ENCODE peak calls at places on chromosomes 11 and 22, in five cellular contexts. O is sigmoid colon, Y is IMR-90, M is A549, J is HCT116. I is an unnamed sample.

GRCh38 chr11:37343279-37343678 is 745.2 kb upstream of the RAG2 start:
- DNase-seq in M (no peak), J (no peak), Y (no peak), O (no peak), I (no peak)

GRCh38 chr11:128848815-128849455 is 18.2 kb downstream of the KCNJ1 start:
- DNase-seq in O (no peak), M (peak; percentile 29), Y (peak; percentile 12), J (peak; percentile 49), I (no peak)

GRCh38 chr22:30667092-30667485 is 586 bp downstream of the DUSP18 start:
- DNase-seq in M (no peak), Y (no peak), J (peak; percentile 3), O (no peak), I (no peak)

GRCh38 chr11:96082002-96082899 is 158.3 kb upstream of the MTMR2 start:
- DNase-seq in Y (no peak), J (no peak), O (no peak), M (no peak), I (no peak)

GRCh38 chr11:66317322-66317765 is 500 bp upstream of the CD248 start:
- DNase-seq in O (peak; percentile 85), Y (peak; percentile 68), M (no peak), J (no peak), I (no peak)

GRCh38 chr11:4044971-4045646 is 49.5 kb upstream of the RRM1 start:
- DNase-seq in J (no peak), M (no peak), Y (no peak), O (no peak), I (no peak)

GRCh38 chr11:36452231-36452630 is 57.8 kb downstream of the TRAF6 start:
- DNase-seq in M (no peak), J (no peak), Y (peak; percentile 32), O (no peak), I (no peak)

GRCh38 chr11:36360833-36361232 is 64.7 kb downstream of the PRR5L start:
- DNase-seq in Y (no peak), J (no peak), O (no peak), M (no peak), I (no peak)

GRCh38 chr11:126465573-126466287 is 110.2 kb downstream of the ST3GAL4 start:
- DNase-seq in Y (no peak), M (no peak), O (no peak), J (no peak), I (no peak)

GRCh38 chr11:75265851-75266531 is 25.4 kb downstream of the TPBGL start:
- DNase-seq in M (no peak), O (peak; percentile 67), J (no peak), Y (peak; percentile 19), I (no peak)

GRCh38 chr11:107860688-107861087 is 2.1 kb upstream of the SLC35F2 start:
- DNase-seq in O (peak; percentile 8), M (no peak), J (no peak), Y (no peak), I (no peak)

GRCh38 chr22:45764051-45764450 is 92.4 kb downstream of the ATXN10 start:
- DNase-seq in J (no peak), M (no peak), O (no peak), Y (no peak), I (no peak)

GRCh38 chr11:69300124-69301032 is 6.4 kb downstream of the MYEOV start:
- DNase-seq in J (no peak), Y (peak; percentile 61), O (no peak), M (no peak), I (no peak)

GRCh38 chr11:60927600-60927999 is 3.3 kb downstream of the TMEM132A start:
- DNase-seq in O (no peak), J (no peak), Y (no peak), M (no peak), I (no peak)

GRCh38 chr11:116618461-116618860 is 154.3 kb downstream of the BUD13 start:
- DNase-seq in M (no peak), Y (no peak), O (no peak), J (no peak), I (no peak)

DNA sequence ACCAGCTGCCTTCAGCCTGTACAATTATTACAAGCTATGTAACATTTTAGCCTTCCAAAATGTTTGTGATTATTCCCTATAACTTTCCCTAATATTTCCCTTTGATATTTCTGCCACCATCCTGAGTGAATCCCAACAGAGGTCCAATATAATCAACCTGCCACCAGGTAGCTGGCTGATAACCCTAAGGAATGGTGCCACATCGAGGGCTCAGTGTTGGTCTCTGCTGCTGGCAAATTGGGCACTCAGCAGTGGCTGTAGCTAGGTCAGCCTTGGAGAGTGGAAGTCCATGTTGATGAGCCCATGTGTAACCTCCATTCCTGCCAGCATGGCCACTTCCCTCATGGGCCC is 121.2 kb downstream of the ZNF280B start:
- DNase-seq in J (no peak), Y (no peak), O (no peak), M (no peak), I (no peak)
- H3K4me1 ChIP-seq in J (no peaks in the 10 kb centered on the region), Y (no peaks in the 10 kb centered on the region), O (no peaks in the 10 kb centered on the region), M (no peaks in the 10 kb centered on the region), I (peaks cover 13% of the 10 kb centered on the region)

DNA sequence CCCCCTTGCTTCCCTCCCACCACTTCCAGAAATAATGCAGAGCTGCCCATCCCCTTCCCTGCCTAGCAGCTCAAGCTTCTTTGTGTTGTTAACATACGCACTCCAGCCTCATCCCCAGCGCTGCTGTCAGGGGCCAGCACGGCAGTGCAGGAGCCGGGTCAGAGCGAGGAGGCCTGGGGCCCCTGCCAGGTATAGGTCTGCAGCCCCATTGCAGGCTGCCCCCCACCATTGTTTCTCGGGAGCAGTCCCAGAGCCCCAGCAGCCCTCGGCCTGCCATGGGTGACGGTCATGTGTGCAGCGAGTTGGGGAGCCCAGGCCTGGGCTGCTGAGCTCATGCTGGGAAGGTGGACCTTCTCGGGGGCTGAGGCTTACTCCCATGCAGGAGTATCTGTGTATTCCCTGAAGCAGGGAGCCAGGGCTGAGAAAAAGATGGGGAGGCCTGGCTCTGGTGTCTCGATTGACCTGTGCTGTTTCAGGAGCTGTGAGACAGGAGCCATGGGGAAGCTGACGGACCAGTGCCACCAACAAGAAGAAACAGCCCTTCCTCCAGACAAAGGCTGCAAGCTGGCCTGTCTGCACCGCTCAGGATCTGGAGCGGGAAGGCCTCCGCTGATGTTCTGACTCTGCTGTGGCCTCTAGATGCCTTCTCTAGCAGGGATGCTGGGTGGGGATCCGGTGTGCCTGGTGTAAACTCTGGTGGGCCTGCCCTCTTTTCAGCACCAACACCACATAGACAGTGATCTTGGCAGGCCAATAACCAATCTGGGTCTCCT is 220.5 kb upstream of the B3GAT1 start:
- DNase-seq in O (no peak), Y (no peak), J (no peak), M (no peak), I (no peak)
- TF ChIP-seq POLR2A in O (no peak), Y (no peak), J (no peak), M (no peak), I (no peak)

GRCh38 chr11:2380807-2381350 is 3.8 kb downstream of the CD81 start:
- DNase-seq in Y (no peak), J (no peak), M (no peak), O (peak; percentile 89), I (peak; percentile 83)
- H3K4me1 ChIP-seq in Y (peaks cover 36% of the 10 kb centered on the region), J (peaks cover 57% of the 10 kb centered on the region), M (peaks cover 51% of the 10 kb centered on the region), O (peaks cover 79% of the 10 kb centered on the region), I (no peaks in the 10 kb centered on the region)

DNA sequence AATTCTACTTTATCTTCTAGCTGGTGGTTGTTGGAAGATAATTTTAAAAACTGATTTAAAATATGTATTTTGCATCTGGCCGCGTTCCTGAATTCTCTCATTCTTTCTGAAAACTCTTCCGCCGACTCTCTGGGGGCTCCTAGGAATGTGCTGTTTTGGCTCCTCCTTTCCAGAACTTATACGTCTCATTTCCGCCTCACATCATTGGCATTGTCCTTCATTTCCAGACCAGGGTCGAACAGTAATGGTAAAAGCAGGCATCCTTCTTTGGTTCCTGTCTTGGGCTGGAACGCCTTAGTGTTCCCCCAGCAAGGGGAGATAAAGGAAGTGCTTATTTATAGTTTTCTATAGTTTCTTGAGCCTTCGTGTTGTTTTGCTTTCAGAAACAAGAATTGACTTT is 10.9 kb upstream of the TNNT3 start:
- DNase-seq in J (no peak), M (no peak), Y (no peak), O (no peak), I (no peak)
- TF ChIP-seq POLR2A in J (no peak), M (no peak), Y (no peak), O (no peak), I (no peak)

DNA sequence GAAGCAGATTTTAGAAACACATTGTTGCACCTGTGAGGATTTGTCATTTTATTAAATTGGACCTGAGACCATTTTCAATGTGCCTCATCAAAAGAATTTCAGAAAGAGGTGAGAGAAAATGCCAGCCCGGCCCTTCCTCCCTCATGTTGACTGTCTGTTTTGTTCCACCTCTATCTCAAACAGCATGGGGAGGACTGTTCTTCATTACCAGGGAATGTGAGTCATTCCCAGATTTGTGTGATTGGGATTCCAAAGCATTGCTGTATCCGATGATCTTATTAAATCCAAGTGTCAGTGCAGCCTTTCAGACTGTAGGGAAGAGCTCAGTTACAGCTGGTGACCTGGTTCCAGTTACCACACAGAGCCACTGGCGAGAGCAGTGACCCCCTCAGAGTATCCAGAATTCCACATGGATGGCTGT is 20.7 kb downstream of the KREMEN1 start:
- DNase-seq in Y (peak; percentile 70), J (no peak), M (no peak), O (no peak), I (no peak)
- H3K4me1 ChIP-seq in Y (peaks cover 19% of the 10 kb centered on the region), J (peaks cover 3% of the 10 kb centered on the region), M (no peaks in the 10 kb centered on the region), O (peaks cover 4% of the 10 kb centered on the region), I (no peaks in the 10 kb centered on the region)

GRCh38 chr22:22158207-22158816 is 86.3 kb upstream of the VPREB1 start:
- DNase-seq in O (no peak), Y (no peak), J (no peak), M (no peak), I (no peak)

GRCh38 chr22:22164541-22165272 is 79.9 kb upstream of the VPREB1 start:
- DNase-seq in J (no peak), O (no peak), Y (no peak), M (no peak), I (no peak)

GRCh38 chr22:22158965-22159364 is 85.6 kb upstream of the VPREB1 start:
- DNase-seq in J (no peak), M (no peak), O (no peak), Y (no peak), I (no peak)

GRCh38 chr22:22159384-22159783 is 85.2 kb upstream of the VPREB1 start:
- DNase-seq in Y (no peak), J (no peak), M (no peak), O (no peak), I (no peak)

DNA sequence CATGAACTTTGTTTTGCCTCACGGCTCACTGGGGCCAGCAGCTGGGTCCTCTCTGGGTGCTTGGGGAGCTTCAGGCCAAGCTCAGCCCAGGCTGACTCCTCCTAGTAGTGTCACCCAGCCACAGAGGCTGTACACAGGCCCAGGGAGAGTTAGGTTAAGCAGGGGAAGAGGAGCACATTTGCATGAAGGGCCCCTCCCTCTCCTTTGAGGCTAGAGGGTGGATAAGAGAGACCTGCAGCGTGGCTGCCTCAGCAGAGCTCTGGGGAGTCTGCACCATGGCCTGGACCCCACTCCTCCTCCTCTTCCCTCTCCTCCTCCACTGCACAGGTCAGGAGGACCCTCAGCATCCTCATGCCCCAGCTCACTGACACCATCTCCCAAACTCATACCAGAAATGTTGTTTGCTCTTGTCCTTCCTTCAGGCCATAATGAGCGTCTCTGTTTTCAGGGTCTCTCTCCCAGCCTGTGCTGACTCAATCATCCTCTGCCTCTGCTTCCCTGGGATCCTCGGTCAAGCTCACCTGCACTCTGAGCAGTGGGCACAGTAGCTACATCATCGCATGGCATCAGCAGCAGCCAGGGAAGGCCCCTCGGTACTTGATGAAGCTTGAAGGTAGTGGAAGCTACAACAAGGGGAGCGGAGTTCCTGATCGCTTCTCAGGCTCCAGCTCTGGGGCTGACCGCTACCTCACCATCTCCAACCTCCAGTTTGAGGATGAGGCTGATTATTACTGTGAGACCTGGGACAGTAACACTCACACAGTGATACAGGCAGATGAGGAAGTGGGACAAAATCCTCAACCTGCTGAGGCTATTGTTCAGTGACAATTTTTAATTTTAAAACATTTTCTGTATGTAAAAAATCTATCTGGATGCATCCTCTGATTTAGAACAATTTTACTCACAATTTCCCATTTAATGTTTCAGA is 82.4 kb upstream of the VPREB1 start:
- DNase-seq in M (no peak), Y (no peak), J (no peak), O (no peak), I (no peak)
- TF ChIP-seq POLR2A in M (no peak), Y (no peak), J (no peak), O (no peak), I (no peak)

I was measured in right lobe of liver.